ENCODE peak calls at places on chromosome 7, in ten cellular contexts. One of them, this sample, is unnamed. For H3K9me3 and H3K27me3, the result is how much of the 10 kb centered on the place peaks cover.

GRCh38 chr7:55363386-55364170 is 1.6 kb upstream of the LANCL2 start:
- DNase-seq in heart right ventricle: no peak
- DNase-seq in IMR-90: no peak
- DNase-seq in adrenal gland: no peak
- DNase-seq in HepG2: no peak
- DNase-seq in sigmoid colon: no peak
- DNase-seq in Panc1: no peak
- DNase-seq in PC-3: no peak
- DNase-seq in mammary epithelial cell: no peak
- DNase-seq in right lobe of liver: no peak
- DNase-seq in this sample: no peak

GRCh38 chr7:47379629-47380324 is 202.1 kb downstream of the TNS3 start:
- DNase-seq in heart right ventricle: peak
- DNase-seq in IMR-90: peak
- DNase-seq in adrenal gland: peak
- DNase-seq in HepG2: no peak
- DNase-seq in sigmoid colon: peak
- DNase-seq in Panc1: no peak
- DNase-seq in PC-3: peak
- DNase-seq in mammary epithelial cell: peak
- DNase-seq in right lobe of liver: no peak
- DNase-seq in this sample: peak

GRCh38 chr7:139767561-139767982 is 10.2 kb downstream of the HIPK2 start:
- DNase-seq in heart right ventricle: no peak
- DNase-seq in IMR-90: no peak
- DNase-seq in adrenal gland: no peak
- DNase-seq in HepG2: no peak
- DNase-seq in sigmoid colon: no peak
- DNase-seq in Panc1: no peak
- DNase-seq in PC-3: no peak
- DNase-seq in mammary epithelial cell: no peak
- DNase-seq in right lobe of liver: no peak
- DNase-seq in this sample: no peak

GRCh38 chr7:19707240-19707639 is 1.6 kb downstream of the POLR1F start:
- DNase-seq in heart right ventricle: no peak
- DNase-seq in IMR-90: peak
- DNase-seq in adrenal gland: no peak
- DNase-seq in HepG2: peak
- DNase-seq in sigmoid colon: no peak
- DNase-seq in Panc1: no peak
- DNase-seq in PC-3: no peak
- DNase-seq in mammary epithelial cell: no peak
- DNase-seq in right lobe of liver: no peak
- DNase-seq in this sample: no peak

GRCh38 chr7:121244120-121244865 is 84.5 kb upstream of the WNT16 start:
- DNase-seq in heart right ventricle: no peak
- DNase-seq in IMR-90: no peak
- DNase-seq in adrenal gland: no peak
- DNase-seq in HepG2: no peak
- DNase-seq in sigmoid colon: no peak
- DNase-seq in Panc1: no peak
- DNase-seq in PC-3: no peak
- DNase-seq in mammary epithelial cell: no peak
- DNase-seq in right lobe of liver: no peak
- DNase-seq in this sample: no peak

GRCh38 chr7:91424372-91424771 is 160.1 kb downstream of the FZD1 start:
- DNase-seq in heart right ventricle: no peak
- DNase-seq in IMR-90: no peak
- DNase-seq in adrenal gland: no peak
- DNase-seq in HepG2: peak
- DNase-seq in sigmoid colon: no peak
- DNase-seq in Panc1: no peak
- DNase-seq in PC-3: no peak
- DNase-seq in mammary epithelial cell: no peak
- DNase-seq in right lobe of liver: no peak
- DNase-seq in this sample: no peak

GRCh38 chr7:51263631-51264484 is 52.8 kb downstream of the COBL start:
- DNase-seq in heart right ventricle: no peak
- DNase-seq in IMR-90: no peak
- DNase-seq in adrenal gland: no peak
- DNase-seq in HepG2: no peak
- DNase-seq in sigmoid colon: no peak
- DNase-seq in Panc1: no peak
- DNase-seq in PC-3: peak
- DNase-seq in mammary epithelial cell: peak
- DNase-seq in right lobe of liver: no peak
- DNase-seq in this sample: peak

GRCh38 chr7:12771378-12771877 is 84.0 kb downstream of the ARL4A start:
- DNase-seq in heart right ventricle: peak
- DNase-seq in IMR-90: peak
- DNase-seq in adrenal gland: peak
- DNase-seq in HepG2: no peak
- DNase-seq in sigmoid colon: peak
- DNase-seq in Panc1: no peak
- DNase-seq in PC-3: no peak
- DNase-seq in mammary epithelial cell: peak
- DNase-seq in right lobe of liver: peak
- DNase-seq in this sample: peak

GRCh38 chr7:130356760-130357611 is 12.4 kb downstream of the CPA5 start:
- DNase-seq in heart right ventricle: no peak
- DNase-seq in IMR-90: peak
- DNase-seq in adrenal gland: peak
- DNase-seq in HepG2: no peak
- DNase-seq in sigmoid colon: peak
- DNase-seq in Panc1: no peak
- DNase-seq in PC-3: peak
- DNase-seq in mammary epithelial cell: peak
- DNase-seq in right lobe of liver: no peak
- DNase-seq in this sample: no peak

GRCh38 chr7:44964831-44965440 is 13.9 kb downstream of the MYO1G start:
- DNase-seq in heart right ventricle: no peak
- DNase-seq in IMR-90: no peak
- DNase-seq in adrenal gland: no peak
- DNase-seq in HepG2: no peak
- DNase-seq in sigmoid colon: peak
- DNase-seq in Panc1: no peak
- DNase-seq in PC-3: no peak
- DNase-seq in mammary epithelial cell: no peak
- DNase-seq in right lobe of liver: peak
- DNase-seq in this sample: no peak

GRCh38 chr7:126303926-126304325 is 948.8 kb downstream of the GRM8 start:
- DNase-seq in heart right ventricle: no peak
- DNase-seq in IMR-90: no peak
- DNase-seq in adrenal gland: no peak
- DNase-seq in HepG2: no peak
- DNase-seq in sigmoid colon: no peak
- DNase-seq in Panc1: no peak
- DNase-seq in PC-3: no peak
- DNase-seq in mammary epithelial cell: peak
- DNase-seq in right lobe of liver: no peak
- DNase-seq in this sample: no peak

GRCh38 chr7:105387621-105388372 is 924 bp downstream of the SRPK2 start:
- DNase-seq in heart right ventricle: peak
- DNase-seq in IMR-90: peak
- DNase-seq in adrenal gland: peak
- DNase-seq in HepG2: peak
- DNase-seq in sigmoid colon: peak
- DNase-seq in Panc1: no peak
- DNase-seq in PC-3: peak
- DNase-seq in mammary epithelial cell: peak
- DNase-seq in right lobe of liver: peak
- DNase-seq in this sample: peak

GRCh38 chr7:26489404-26489803 is 197.7 kb downstream of the SNX10 start:
- DNase-seq in heart right ventricle: no peak
- DNase-seq in IMR-90: no peak
- DNase-seq in adrenal gland: no peak
- DNase-seq in HepG2: no peak
- DNase-seq in sigmoid colon: no peak
- DNase-seq in Panc1: no peak
- DNase-seq in PC-3: no peak
- DNase-seq in mammary epithelial cell: no peak
- DNase-seq in right lobe of liver: no peak
- DNase-seq in this sample: no peak

GRCh38 chr7:106372121-106372520 is 87.3 kb upstream of the NAMPT start:
- DNase-seq in heart right ventricle: no peak
- DNase-seq in IMR-90: peak
- DNase-seq in adrenal gland: no peak
- DNase-seq in HepG2: no peak
- DNase-seq in sigmoid colon: no peak
- DNase-seq in Panc1: no peak
- DNase-seq in PC-3: peak
- DNase-seq in mammary epithelial cell: peak
- DNase-seq in right lobe of liver: no peak
- DNase-seq in this sample: no peak

GRCh38 chr7:106757846-106758245 is 96.9 kb upstream of the CCDC71L start:
- DNase-seq in heart right ventricle: peak
- DNase-seq in IMR-90: peak
- DNase-seq in adrenal gland: peak
- DNase-seq in HepG2: no peak
- DNase-seq in sigmoid colon: peak
- DNase-seq in Panc1: no peak
- DNase-seq in PC-3: no peak
- DNase-seq in mammary epithelial cell: no peak
- DNase-seq in right lobe of liver: peak
- DNase-seq in this sample: peak

GRCh38 chr7:74044366-74045350 is 16.7 kb downstream of the ELN start:
- DNase-seq in heart right ventricle: no peak
- DNase-seq in IMR-90: no peak
- DNase-seq in adrenal gland: no peak
- DNase-seq in HepG2: no peak
- DNase-seq in sigmoid colon: no peak
- DNase-seq in Panc1: no peak
- DNase-seq in PC-3: no peak
- DNase-seq in mammary epithelial cell: no peak
- DNase-seq in right lobe of liver: no peak
- DNase-seq in this sample: no peak

GRCh38 chr7:114703677-114704076 is 218.2 kb upstream of the MDFIC start:
- DNase-seq in heart right ventricle: no peak
- DNase-seq in IMR-90: peak
- DNase-seq in adrenal gland: peak
- DNase-seq in HepG2: no peak
- DNase-seq in sigmoid colon: no peak
- DNase-seq in Panc1: no peak
- DNase-seq in PC-3: peak
- DNase-seq in mammary epithelial cell: peak
- DNase-seq in right lobe of liver: no peak
- DNase-seq in this sample: no peak

DNA sequence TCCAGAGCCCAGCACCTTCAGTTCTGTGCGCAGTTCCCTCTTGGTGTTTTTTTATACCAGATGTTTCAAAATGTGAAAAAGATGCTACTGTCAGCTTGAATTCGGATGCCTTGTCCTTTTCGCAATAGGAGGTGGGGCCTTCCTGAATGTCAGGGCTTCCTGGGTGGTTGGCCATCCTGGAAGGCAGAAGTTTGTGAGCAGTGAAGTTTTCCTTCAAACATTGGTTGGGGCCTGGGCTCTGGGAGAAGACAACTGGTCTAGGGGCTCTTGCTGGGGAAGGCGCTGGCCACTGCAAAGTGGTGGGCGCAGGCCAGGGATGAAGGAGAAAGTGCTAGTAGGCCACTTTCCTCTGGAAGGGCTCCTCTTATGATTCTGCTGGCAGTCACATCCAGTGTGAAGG is 56.8 kb upstream of the JAZF1 start:
- DNase-seq in heart right ventricle: no peak
- DNase-seq in IMR-90: no peak
- DNase-seq in adrenal gland: peak
- DNase-seq in HepG2: no peak
- DNase-seq in sigmoid colon: no peak
- DNase-seq in Panc1: no peak
- DNase-seq in PC-3: no peak
- DNase-seq in mammary epithelial cell: no peak
- DNase-seq in right lobe of liver: no peak
- DNase-seq in this sample: no peak
- H3K9me3 ChIP-seq in heart right ventricle: under half
- H3K9me3 ChIP-seq in IMR-90: under half
- H3K9me3 ChIP-seq in adrenal gland: under half
- H3K9me3 ChIP-seq in HepG2: under half
- H3K9me3 ChIP-seq in sigmoid colon: under half
- H3K9me3 ChIP-seq in Panc1: under half
- H3K9me3 ChIP-seq in PC-3: under half
- H3K9me3 ChIP-seq in mammary epithelial cell: under half
- H3K9me3 ChIP-seq in right lobe of liver: under half
- H3K9me3 ChIP-seq in this sample: under half

DNA sequence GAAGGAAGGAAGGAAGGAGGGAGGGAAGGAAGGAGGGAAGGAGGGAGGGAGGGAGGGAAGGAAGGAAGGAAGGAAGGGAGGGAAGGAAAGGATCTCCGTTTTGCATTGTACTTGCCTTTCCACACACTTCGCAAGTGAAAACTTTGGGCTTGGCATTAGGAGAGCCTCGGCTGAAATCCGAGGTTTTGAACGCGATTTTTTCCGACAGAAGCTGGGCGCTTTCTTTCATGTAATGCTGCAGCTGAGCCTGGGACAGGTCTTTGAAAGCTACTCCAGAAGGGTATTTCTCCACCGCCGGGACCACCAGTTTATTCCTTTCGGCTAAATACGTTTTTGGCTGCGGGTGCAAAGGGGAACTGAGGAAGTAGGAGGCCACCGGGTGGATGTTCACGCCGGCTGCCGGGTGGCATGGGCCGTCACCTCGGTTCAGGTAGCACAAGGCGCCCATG is 1.0 kb downstream of the FEZF1 start:
- DNase-seq in heart right ventricle: no peak
- DNase-seq in IMR-90: no peak
- DNase-seq in adrenal gland: no peak
- DNase-seq in HepG2: no peak
- DNase-seq in sigmoid colon: no peak
- DNase-seq in Panc1: no peak
- DNase-seq in PC-3: no peak
- DNase-seq in mammary epithelial cell: no peak
- DNase-seq in right lobe of liver: no peak
- DNase-seq in this sample: no peak
- H3K27me3 ChIP-seq in heart right ventricle: half or more
- H3K27me3 ChIP-seq in IMR-90: half or more
- H3K27me3 ChIP-seq in adrenal gland: half or more
- H3K27me3 ChIP-seq in HepG2: half or more
- H3K27me3 ChIP-seq in sigmoid colon: half or more
- H3K27me3 ChIP-seq in Panc1: half or more
- H3K27me3 ChIP-seq in PC-3: under half
- H3K27me3 ChIP-seq in mammary epithelial cell: half or more
- H3K27me3 ChIP-seq in right lobe of liver: half or more
- H3K27me3 ChIP-seq in this sample: half or more

GRCh38 chr7:87155788-87156187 is 3.5 kb downstream of the DMTF1 start:
- DNase-seq in heart right ventricle: no peak
- DNase-seq in IMR-90: peak
- DNase-seq in adrenal gland: no peak
- DNase-seq in HepG2: no peak
- DNase-seq in sigmoid colon: no peak
- DNase-seq in Panc1: no peak
- DNase-seq in PC-3: no peak
- DNase-seq in mammary epithelial cell: no peak
- DNase-seq in right lobe of liver: no peak
- DNase-seq in this sample: no peak
- H3K4me3 ChIP-seq in heart right ventricle: no peak
- H3K4me3 ChIP-seq in IMR-90: peak
- H3K4me3 ChIP-seq in adrenal gland: no peak
- H3K4me3 ChIP-seq in HepG2: no peak
- H3K4me3 ChIP-seq in sigmoid colon: peak
- H3K4me3 ChIP-seq in Panc1: no peak
- H3K4me3 ChIP-seq in PC-3: no peak
- H3K4me3 ChIP-seq in mammary epithelial cell: no peak
- H3K4me3 ChIP-seq in right lobe of liver: no peak
- H3K4me3 ChIP-seq in this sample: no peak

GRCh38 chr7:158024881-158025280 is 562.7 kb downstream of the PTPRN2 start:
- DNase-seq in heart right ventricle: no peak
- DNase-seq in IMR-90: no peak
- DNase-seq in adrenal gland: no peak
- DNase-seq in HepG2: no peak
- DNase-seq in sigmoid colon: no peak
- DNase-seq in Panc1: no peak
- DNase-seq in PC-3: no peak
- DNase-seq in mammary epithelial cell: no peak
- DNase-seq in right lobe of liver: no peak
- DNase-seq in this sample: no peak
- H3K9me3 ChIP-seq in heart right ventricle: under half
- H3K9me3 ChIP-seq in IMR-90: half or more
- H3K9me3 ChIP-seq in adrenal gland: under half
- H3K9me3 ChIP-seq in HepG2: under half
- H3K9me3 ChIP-seq in sigmoid colon: under half
- H3K9me3 ChIP-seq in Panc1: under half
- H3K9me3 ChIP-seq in PC-3: under half
- H3K9me3 ChIP-seq in mammary epithelial cell: under half
- H3K9me3 ChIP-seq in right lobe of liver: under half
- H3K9me3 ChIP-seq in this sample: under half

This sample was measured in colonic mucosa.